ENCODE peak calls at places on chromosomes 6 and 20, in seven cellular contexts. One of them, this sample, is unnamed.

GRCh38 chr6:3918474-3918873 is 69.3 kb downstream of the FAM50B start:
- DNase-seq in AG04449: no peak
- DNase-seq in mammary epithelial cell: no peak
- DNase-seq in astrocyte: no peak
- DNase-seq in left ventricle myocardium inferior: no peak
- DNase-seq in cardiac fibroblast: no peak
- DNase-seq in lower lobe of right lung: no peak
- DNase-seq in this sample: no peak

GRCh38 chr6:155195903-155196302 is 67.9 kb upstream of the CLDN20 start:
- DNase-seq in AG04449: no peak
- DNase-seq in mammary epithelial cell: no peak
- DNase-seq in astrocyte: no peak
- DNase-seq in left ventricle myocardium inferior: no peak
- DNase-seq in cardiac fibroblast: no peak
- DNase-seq in lower lobe of right lung: no peak
- DNase-seq in this sample: no peak

GRCh38 chr6:145842693-145843546 is 28.3 kb upstream of the FBXO30 start:
- DNase-seq in AG04449: no peak
- DNase-seq in mammary epithelial cell: no peak
- DNase-seq in astrocyte: no peak
- DNase-seq in left ventricle myocardium inferior: no peak
- DNase-seq in cardiac fibroblast: peak; percentile 76
- DNase-seq in lower lobe of right lung: no peak
- DNase-seq in this sample: peak; percentile 16

GRCh38 chr6:24357336-24358218 is at the start of gene DCDC2:
- DNase-seq in AG04449: no peak
- DNase-seq in mammary epithelial cell: peak; percentile 51
- DNase-seq in astrocyte: peak; percentile 22
- DNase-seq in left ventricle myocardium inferior: no peak
- DNase-seq in cardiac fibroblast: peak; percentile 14
- DNase-seq in lower lobe of right lung: peak; percentile 94
- DNase-seq in this sample: peak; percentile 61

GRCh38 chr6:166520905-166521834 is 65.3 kb downstream of the RAMACL start:
- DNase-seq in AG04449: no peak
- DNase-seq in mammary epithelial cell: peak; percentile 18
- DNase-seq in astrocyte: peak; percentile 45
- DNase-seq in left ventricle myocardium inferior: no peak
- DNase-seq in cardiac fibroblast: no peak
- DNase-seq in lower lobe of right lung: no peak
- DNase-seq in this sample: no peak

GRCh38 chr20:16947346-16947943 is 199.3 kb downstream of the OTOR start:
- DNase-seq in AG04449: no peak
- DNase-seq in mammary epithelial cell: no peak
- DNase-seq in astrocyte: peak; percentile 46
- DNase-seq in left ventricle myocardium inferior: no peak
- DNase-seq in cardiac fibroblast: no peak
- DNase-seq in lower lobe of right lung: no peak
- DNase-seq in this sample: no peak

GRCh38 chr6:91539451-91539850 is 952.6 kb upstream of the MAP3K7 start:
- DNase-seq in AG04449: no peak
- DNase-seq in mammary epithelial cell: no peak
- DNase-seq in astrocyte: no peak
- DNase-seq in left ventricle myocardium inferior: no peak
- DNase-seq in cardiac fibroblast: no peak
- DNase-seq in lower lobe of right lung: no peak
- DNase-seq in this sample: no peak

GRCh38 chr20:52192296-52193007 is 873 bp upstream of the ZFP64 start:
- DNase-seq in AG04449: no peak
- DNase-seq in mammary epithelial cell: no peak
- DNase-seq in astrocyte: no peak
- DNase-seq in left ventricle myocardium inferior: peak; percentile 45
- DNase-seq in cardiac fibroblast: no peak
- DNase-seq in lower lobe of right lung: peak; percentile 57
- DNase-seq in this sample: no peak

GRCh38 chr6:35059606-35060355 is 81.4 kb downstream of the TCP11 start:
- DNase-seq in AG04449: no peak
- DNase-seq in mammary epithelial cell: no peak
- DNase-seq in astrocyte: no peak
- DNase-seq in left ventricle myocardium inferior: no peak
- DNase-seq in cardiac fibroblast: no peak
- DNase-seq in lower lobe of right lung: no peak
- DNase-seq in this sample: no peak

GRCh38 chr20:52003976-52004375 is 187.6 kb downstream of the ZFP64 start:
- DNase-seq in AG04449: no peak
- DNase-seq in mammary epithelial cell: no peak
- DNase-seq in astrocyte: no peak
- DNase-seq in left ventricle myocardium inferior: no peak
- DNase-seq in cardiac fibroblast: no peak
- DNase-seq in lower lobe of right lung: no peak
- DNase-seq in this sample: no peak

GRCh38 chr20:3890999-3891929 is 2.1 kb downstream of the PANK2 start:
- DNase-seq in AG04449: no peak
- DNase-seq in mammary epithelial cell: peak; percentile 31
- DNase-seq in astrocyte: no peak
- DNase-seq in left ventricle myocardium inferior: no peak
- DNase-seq in cardiac fibroblast: no peak
- DNase-seq in lower lobe of right lung: no peak
- DNase-seq in this sample: peak; percentile 69

GRCh38 chr6:87105823-87106222 is 10.9 kb upstream of the CGA start:
- DNase-seq in AG04449: peak; percentile 34
- DNase-seq in mammary epithelial cell: no peak
- DNase-seq in astrocyte: peak; percentile 79
- DNase-seq in left ventricle myocardium inferior: no peak
- DNase-seq in cardiac fibroblast: peak; percentile 4
- DNase-seq in lower lobe of right lung: no peak
- DNase-seq in this sample: no peak

GRCh38 chr6:36120979-36121706 is 9.2 kb upstream of the MAPK13 start:
- DNase-seq in AG04449: no peak
- DNase-seq in mammary epithelial cell: peak; percentile 44
- DNase-seq in astrocyte: no peak
- DNase-seq in left ventricle myocardium inferior: peak; percentile 45
- DNase-seq in cardiac fibroblast: peak; percentile 73
- DNase-seq in lower lobe of right lung: peak; percentile 82
- DNase-seq in this sample: peak; percentile 78

GRCh38 chr20:4130404-4131189 is 115.2 kb upstream of the RNF24 start:
- DNase-seq in AG04449: no peak
- DNase-seq in mammary epithelial cell: peak; percentile 59
- DNase-seq in astrocyte: peak; percentile 75
- DNase-seq in left ventricle myocardium inferior: no peak
- DNase-seq in cardiac fibroblast: peak; percentile 54
- DNase-seq in lower lobe of right lung: no peak
- DNase-seq in this sample: peak; percentile 75

GRCh38 chr6:149347067-149347466 is 29.6 kb downstream of the TAB2 start:
- DNase-seq in AG04449: peak; percentile 14
- DNase-seq in mammary epithelial cell: no peak
- DNase-seq in astrocyte: peak; percentile 78
- DNase-seq in left ventricle myocardium inferior: no peak
- DNase-seq in cardiac fibroblast: peak; percentile 34
- DNase-seq in lower lobe of right lung: no peak
- DNase-seq in this sample: no peak

GRCh38 chr6:42961020-42961470 is 491 bp downstream of the GNMT start:
- DNase-seq in AG04449: no peak
- DNase-seq in mammary epithelial cell: no peak
- DNase-seq in astrocyte: no peak
- DNase-seq in left ventricle myocardium inferior: no peak
- DNase-seq in cardiac fibroblast: no peak
- DNase-seq in lower lobe of right lung: no peak
- DNase-seq in this sample: peak; percentile 30

GRCh38 chr20:21246143-21246542 is 57.0 kb upstream of the XRN2 start:
- DNase-seq in AG04449: no peak
- DNase-seq in mammary epithelial cell: no peak
- DNase-seq in astrocyte: no peak
- DNase-seq in left ventricle myocardium inferior: no peak
- DNase-seq in cardiac fibroblast: no peak
- DNase-seq in lower lobe of right lung: no peak
- DNase-seq in this sample: peak; percentile 49

GRCh38 chr20:56690531-56691175 is 61.5 kb downstream of the TFAP2C start:
- DNase-seq in AG04449: no peak
- DNase-seq in mammary epithelial cell: peak; percentile 56
- DNase-seq in astrocyte: no peak
- DNase-seq in left ventricle myocardium inferior: no peak
- DNase-seq in cardiac fibroblast: no peak
- DNase-seq in lower lobe of right lung: no peak
- DNase-seq in this sample: peak; percentile 38

GRCh38 chr6:4125933-4126864 is 9.2 kb downstream of the ECI2 start:
- DNase-seq in AG04449: peak; percentile 72
- DNase-seq in mammary epithelial cell: peak; percentile 77
- DNase-seq in astrocyte: peak; percentile 90
- DNase-seq in left ventricle myocardium inferior: no peak
- DNase-seq in cardiac fibroblast: peak; percentile 87
- DNase-seq in lower lobe of right lung: no peak
- DNase-seq in this sample: peak; percentile 76

GRCh38 chr20:17647391-17648305 is 34.4 kb downstream of the RRBP1 start:
- DNase-seq in AG04449: no peak
- DNase-seq in mammary epithelial cell: no peak
- DNase-seq in astrocyte: no peak
- DNase-seq in left ventricle myocardium inferior: no peak
- DNase-seq in cardiac fibroblast: no peak
- DNase-seq in lower lobe of right lung: peak; percentile 35
- DNase-seq in this sample: no peak

GRCh38 chr20:62069741-62070216 is 4.1 kb upstream of the TAF4 start:
- DNase-seq in AG04449: peak; percentile 21
- DNase-seq in mammary epithelial cell: no peak
- DNase-seq in astrocyte: peak; percentile 72
- DNase-seq in left ventricle myocardium inferior: no peak
- DNase-seq in cardiac fibroblast: peak; percentile 27
- DNase-seq in lower lobe of right lung: no peak
- DNase-seq in this sample: no peak

GRCh38 chr6:35011096-35012041 is 122.3 kb downstream of the ANKS1A start:
- DNase-seq in AG04449: no peak
- DNase-seq in mammary epithelial cell: no peak
- DNase-seq in astrocyte: no peak
- DNase-seq in left ventricle myocardium inferior: no peak
- DNase-seq in cardiac fibroblast: no peak
- DNase-seq in lower lobe of right lung: no peak
- DNase-seq in this sample: no peak

GRCh38 chr6:113970808-113971676 is at the start of gene HDAC2:
- DNase-seq in AG04449: no peak
- DNase-seq in mammary epithelial cell: peak; percentile 76
- DNase-seq in astrocyte: peak; percentile 62
- DNase-seq in left ventricle myocardium inferior: peak; percentile 89
- DNase-seq in cardiac fibroblast: peak; percentile 88
- DNase-seq in lower lobe of right lung: peak; percentile 91
- DNase-seq in this sample: peak; percentile 76

GRCh38 chr6:113969888-113970807 is 800 bp downstream of the HDAC2 start:
- DNase-seq in AG04449: no peak
- DNase-seq in mammary epithelial cell: peak; percentile 32
- DNase-seq in astrocyte: peak; percentile 35
- DNase-seq in left ventricle myocardium inferior: peak; percentile 60
- DNase-seq in cardiac fibroblast: peak; percentile 38
- DNase-seq in lower lobe of right lung: peak; percentile 77
- DNase-seq in this sample: peak; percentile 60

GRCh38 chr6:113968472-113968871 is 2.5 kb downstream of the HDAC2 start:
- DNase-seq in AG04449: no peak
- DNase-seq in mammary epithelial cell: no peak
- DNase-seq in astrocyte: no peak
- DNase-seq in left ventricle myocardium inferior: no peak
- DNase-seq in cardiac fibroblast: no peak
- DNase-seq in lower lobe of right lung: no peak
- DNase-seq in this sample: no peak

GRCh38 chr6:113967777-113968176 is 3.2 kb downstream of the HDAC2 start:
- DNase-seq in AG04449: no peak
- DNase-seq in mammary epithelial cell: no peak
- DNase-seq in astrocyte: no peak
- DNase-seq in left ventricle myocardium inferior: no peak
- DNase-seq in cardiac fibroblast: no peak
- DNase-seq in lower lobe of right lung: no peak
- DNase-seq in this sample: no peak

GRCh38 chr6:113971786-113972185 is 838 bp upstream of the HDAC2 start:
- DNase-seq in AG04449: no peak
- DNase-seq in mammary epithelial cell: peak; percentile 8
- DNase-seq in astrocyte: no peak
- DNase-seq in left ventricle myocardium inferior: no peak
- DNase-seq in cardiac fibroblast: peak; percentile 17
- DNase-seq in lower lobe of right lung: no peak
- DNase-seq in this sample: peak; percentile 9
- H3K4me3 ChIP-seq in AG04449: peak overlapping the region; percentile 89
- H3K4me3 ChIP-seq in mammary epithelial cell: peak overlapping the region; percentile 68
- H3K4me3 ChIP-seq in astrocyte: peak overlapping the region; percentile 82
- H3K4me3 ChIP-seq in left ventricle myocardium inferior: peak overlapping the region; percentile 99
- H3K4me3 ChIP-seq in cardiac fibroblast: peak overlapping the region; percentile 99
- H3K4me3 ChIP-seq in lower lobe of right lung: peak overlapping the region; percentile 97
- H3K4me3 ChIP-seq in this sample: peak overlapping the region; percentile 85

GRCh38 chr6:158044525-158044888 is 62.8 kb downstream of the SYNJ2 start:
- DNase-seq in AG04449: no peak
- DNase-seq in mammary epithelial cell: no peak
- DNase-seq in astrocyte: no peak
- DNase-seq in left ventricle myocardium inferior: no peak
- DNase-seq in cardiac fibroblast: no peak
- DNase-seq in lower lobe of right lung: no peak
- DNase-seq in this sample: no peak
- H3K4me3 ChIP-seq in AG04449: no peak overlapping the region
- H3K4me3 ChIP-seq in mammary epithelial cell: no peak overlapping the region
- H3K4me3 ChIP-seq in astrocyte: no peak overlapping the region
- H3K4me3 ChIP-seq in left ventricle myocardium inferior: peak overlapping the region; percentile 61
- H3K4me3 ChIP-seq in cardiac fibroblast: no peak overlapping the region
- H3K4me3 ChIP-seq in lower lobe of right lung: no peak overlapping the region
- H3K4me3 ChIP-seq in this sample: no peak overlapping the region

DNA sequence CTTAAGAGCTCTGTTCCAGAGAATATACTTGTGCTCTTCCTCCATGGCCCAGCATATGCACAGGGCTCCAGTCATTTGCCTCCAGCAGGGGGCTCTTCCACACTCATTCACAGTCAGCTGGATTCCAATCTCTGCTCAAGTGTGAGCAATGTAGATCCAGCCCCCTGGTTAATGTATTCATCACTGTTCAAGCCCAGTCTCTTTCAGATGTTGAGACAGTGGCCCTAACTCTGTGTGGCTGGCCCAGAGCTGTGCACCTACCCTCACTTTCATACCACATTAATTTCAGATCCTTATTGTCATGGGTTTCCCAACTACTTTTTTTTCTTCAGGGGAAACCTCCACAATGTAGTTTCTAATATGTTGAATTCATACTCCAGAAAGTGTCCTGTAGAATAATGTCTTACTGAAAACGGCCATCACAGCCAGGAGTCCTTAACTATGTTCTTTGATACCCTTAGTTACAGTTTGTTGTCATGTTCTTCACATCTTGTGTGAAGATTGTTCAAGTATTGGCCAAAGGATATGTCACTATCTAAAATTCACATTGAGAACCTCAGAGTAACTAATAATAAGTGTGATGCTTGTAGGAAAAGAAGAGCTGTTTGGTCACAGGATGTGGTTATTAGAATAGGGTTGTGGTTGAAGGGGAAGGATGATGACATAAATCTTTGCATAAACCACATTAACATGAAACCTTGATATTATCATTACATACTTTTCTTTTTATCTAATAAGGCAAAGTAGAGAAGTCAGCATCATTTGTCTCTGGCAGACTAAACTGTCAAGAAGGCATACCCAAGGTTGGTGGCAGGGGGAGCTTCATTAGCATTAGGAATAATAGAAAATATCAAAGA is 14.4 kb upstream of the HLA-DQA1 start:
- DNase-seq in AG04449: no peak
- DNase-seq in mammary epithelial cell: peak; percentile 83
- DNase-seq in astrocyte: peak; percentile 1
- DNase-seq in left ventricle myocardium inferior: no peak
- DNase-seq in cardiac fibroblast: no peak
- DNase-seq in lower lobe of right lung: peak; percentile 37
- DNase-seq in this sample: peak; percentile 8
- H3K4me3 ChIP-seq in AG04449: no peak overlapping the region
- H3K4me3 ChIP-seq in mammary epithelial cell: no peak overlapping the region
- H3K4me3 ChIP-seq in astrocyte: no peak overlapping the region
- H3K4me3 ChIP-seq in left ventricle myocardium inferior: no peak overlapping the region
- H3K4me3 ChIP-seq in cardiac fibroblast: no peak overlapping the region
- H3K4me3 ChIP-seq in lower lobe of right lung: no peak overlapping the region
- H3K4me3 ChIP-seq in this sample: no peak overlapping the region

GRCh38 chr6:162387723-162388382 is 339.7 kb downstream of the PRKN start:
- DNase-seq in AG04449: no peak
- DNase-seq in mammary epithelial cell: no peak
- DNase-seq in astrocyte: no peak
- DNase-seq in left ventricle myocardium inferior: peak; percentile 49
- DNase-seq in cardiac fibroblast: no peak
- DNase-seq in lower lobe of right lung: no peak
- DNase-seq in this sample: no peak
- H3K4me3 ChIP-seq in AG04449: no peak overlapping the region
- H3K4me3 ChIP-seq in mammary epithelial cell: no peak overlapping the region
- H3K4me3 ChIP-seq in astrocyte: no peak overlapping the region
- H3K4me3 ChIP-seq in left ventricle myocardium inferior: no peak overlapping the region
- H3K4me3 ChIP-seq in cardiac fibroblast: no peak overlapping the region
- H3K4me3 ChIP-seq in lower lobe of right lung: no peak overlapping the region
- H3K4me3 ChIP-seq in this sample: no peak overlapping the region